ENCODE peak calls at places on chromosomes 5 and 9, in six cellular contexts. C is stomach; Z is upper lobe of right lung; H is gastrocnemius medialis; W is CD8-positive, alpha-beta T cell; O is tibial artery. V is an unnamed sample.

GRCh38 chr9:71663216-71663615 is 105.1 kb downstream of the CEMIP2 start:
- DNase-seq in C (no peak), Z (no peak), H (no peak), W (no peak), O (no peak), V (peak; percentile 45)

GRCh38 chr5:72269411-72269780 is 50.6 kb downstream of the MRPS27 start:
- DNase-seq in C (no peak), Z (no peak), H (no peak), W (no peak), O (no peak), V (no peak)

GRCh38 chr5:150918613-150919012 is 13.8 kb upstream of the ZNF300 start:
- DNase-seq in C (no peak), Z (no peak), H (no peak), W (no peak), O (no peak), V (no peak)

GRCh38 chr9:129406278-129407225 is 214.3 kb downstream of the C9orf50 start:
- DNase-seq in C (peak; percentile 67), Z (no peak), H (no peak), W (no peak), O (no peak), V (no peak)

GRCh38 chr5:109645591-109646236 is 44.0 kb upstream of the MAN2A1 start:
- DNase-seq in C (no peak), Z (no peak), H (no peak), W (no peak), O (no peak), V (no peak)

GRCh38 chr5:123557907-123558306 is 45.9 kb downstream of the CSNK1G3 start:
- DNase-seq in C (no peak), Z (no peak), H (no peak), W (no peak), O (no peak), V (no peak)

GRCh38 chr5:107486489-107486888 is 184.2 kb downstream of the EFNA5 start:
- DNase-seq in C (no peak), Z (no peak), H (no peak), W (no peak), O (no peak), V (no peak)

GRCh38 chr5:150396247-150396646 is 16.5 kb downstream of the CD74 start:
- DNase-seq in C (no peak), Z (no peak), H (no peak), W (no peak), O (no peak), V (no peak)

GRCh38 chr5:54867310-54867944 is 118.0 kb downstream of the ESM1 start:
- DNase-seq in C (no peak), Z (no peak), H (no peak), W (no peak), O (no peak), V (no peak)

GRCh38 chr5:172451771-172452197 is 2.5 kb downstream of the SH3PXD2B start:
- DNase-seq in C (peak; percentile 21), Z (no peak), H (no peak), W (no peak), O (peak; percentile 81), V (no peak)

GRCh38 chr9:81690251-81690851 is 1.0 kb upstream of the TLE1 start:
- DNase-seq in C (peak; percentile 70), Z (peak; percentile 63), H (no peak), W (no peak), O (peak; percentile 25), V (peak; percentile 27)

GRCh38 chr9:120904061-120904998 is 22.3 kb downstream of the TRAF1 start:
- DNase-seq in C (no peak), Z (no peak), H (no peak), W (no peak), O (no peak), V (no peak)

GRCh38 chr9:5947912-5948311 is 57.2 kb downstream of the MLANA start:
- DNase-seq in C (no peak), Z (no peak), H (no peak), W (no peak), O (no peak), V (no peak)
- H3K4me1 ChIP-seq in C (no peaks in the 10 kb centered on the region), Z (no peaks in the 10 kb centered on the region), H (peaks cover 29% of the 10 kb centered on the region), W (peaks cover 16% of the 10 kb centered on the region), O (no peaks in the 10 kb centered on the region), V (peaks cover 22% of the 10 kb centered on the region)

DNA sequence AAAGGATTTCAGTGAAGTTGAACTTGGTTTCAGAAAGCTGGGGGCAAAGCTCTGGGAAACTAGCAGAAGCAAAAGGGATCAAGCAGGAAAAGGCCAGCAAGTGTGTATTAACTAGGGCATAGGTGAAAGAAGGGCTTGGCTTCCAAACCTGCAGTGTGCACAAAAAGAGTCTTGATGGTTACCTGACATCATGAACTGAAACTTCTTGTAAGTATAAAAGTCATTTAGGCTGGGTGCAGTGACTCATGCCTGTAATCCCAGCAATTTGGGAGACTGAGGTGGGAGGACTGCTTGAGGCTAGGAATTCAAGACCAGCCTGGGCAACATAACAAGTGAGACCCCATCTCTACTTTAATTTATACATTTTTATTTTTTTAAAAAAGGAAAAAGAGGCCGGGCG is 216.4 kb downstream of the EPB41L4A start:
- DNase-seq in C (no peak), Z (no peak), H (no peak), W (no peak), O (no peak), V (no peak)
- H3K27ac ChIP-seq in C (no peak overlapping the region), Z (no peak overlapping the region), H (no peak overlapping the region), W (no peak overlapping the region), O (no peak overlapping the region), V (no peak overlapping the region)

GRCh38 chr9:77729177-77729576 is 81.1 kb upstream of the GNA14 start:
- DNase-seq in C (no peak), Z (no peak), H (no peak), W (no peak), O (no peak), V (no peak)
- H3K4me1 ChIP-seq in C (no peaks in the 10 kb centered on the region), Z (no peaks in the 10 kb centered on the region), H (peaks cover 18% of the 10 kb centered on the region), W (no peaks in the 10 kb centered on the region), O (no peaks in the 10 kb centered on the region), V (no peaks in the 10 kb centered on the region)

DNA sequence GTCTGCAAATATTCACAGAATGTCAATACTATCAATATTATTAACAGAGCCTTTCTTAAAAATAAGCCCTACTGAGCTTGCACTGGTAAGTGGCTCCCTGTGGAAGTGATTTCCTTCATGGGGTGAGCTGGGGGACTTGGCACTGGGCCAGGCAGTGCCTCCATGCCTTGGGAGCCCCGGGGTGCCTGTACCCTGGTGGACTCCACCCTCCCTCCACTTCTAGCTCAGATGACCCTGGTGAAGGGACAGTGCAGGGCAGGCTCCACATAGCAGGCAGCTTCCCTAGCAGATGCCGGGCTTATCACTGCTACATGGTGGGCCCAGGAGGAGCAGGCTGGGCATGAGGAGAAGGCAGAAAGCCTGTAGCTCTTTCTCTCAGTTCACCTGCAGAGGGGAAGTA is 119.2 kb downstream of the DCP2 start:
- DNase-seq in C (no peak), Z (no peak), H (no peak), W (no peak), O (no peak), V (no peak)
- H3K27ac ChIP-seq in C (no peak overlapping the region), Z (no peak overlapping the region), H (no peak overlapping the region), W (no peak overlapping the region), O (no peak overlapping the region), V (peak overlapping the region; percentile 11)

DNA sequence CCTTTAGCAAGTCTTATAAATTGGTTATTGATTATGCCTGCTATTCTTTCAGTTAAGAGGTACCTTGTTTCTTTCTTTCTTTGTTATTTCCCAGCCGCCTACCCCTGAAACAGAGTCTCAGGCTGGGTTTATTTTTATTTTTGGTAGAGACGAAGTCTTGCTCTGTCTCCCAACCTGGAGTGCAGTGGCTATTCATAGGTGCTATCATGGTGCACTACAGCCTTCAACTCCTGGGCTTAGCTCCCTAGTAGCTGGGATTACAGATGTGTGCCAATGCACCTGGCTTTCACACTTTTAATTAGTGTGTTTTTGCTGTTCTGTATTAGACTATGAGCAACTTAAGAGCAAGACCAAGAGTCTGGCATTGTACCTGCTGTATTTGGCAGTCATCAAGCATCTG is 14.2 kb downstream of the MAML1 start:
- DNase-seq in C (no peak), Z (no peak), H (no peak), W (no peak), O (no peak), V (no peak)
- H3K4me1 ChIP-seq in C (peaks cover 5% of the 10 kb centered on the region), Z (peaks cover 9% of the 10 kb centered on the region), H (peaks cover 12% of the 10 kb centered on the region), W (peaks cover 5% of the 10 kb centered on the region), O (peaks cover 8% of the 10 kb centered on the region), V (peaks cover 31% of the 10 kb centered on the region)

GRCh38 chr5:148540636-148541035 is 113.7 kb downstream of the HTR4 start:
- DNase-seq in C (no peak), Z (no peak), H (no peak), W (no peak), O (no peak), V (no peak)

GRCh38 chr5:148539851-148540250 is 114.5 kb downstream of the HTR4 start:
- DNase-seq in C (no peak), Z (no peak), H (no peak), W (no peak), O (no peak), V (no peak)

GRCh38 chr5:148532962-148533670 is 121.2 kb downstream of the HTR4 start:
- DNase-seq in C (no peak), Z (no peak), H (no peak), W (no peak), O (no peak), V (no peak)

GRCh38 chr5:148535190-148535589 is 119.1 kb downstream of the HTR4 start:
- DNase-seq in C (no peak), Z (no peak), H (no peak), W (no peak), O (no peak), V (no peak)
- H3K27ac ChIP-seq in C (no peak overlapping the region), Z (no peak overlapping the region), H (no peak overlapping the region), W (no peak overlapping the region), O (no peak overlapping the region), V (no peak overlapping the region)

DNA sequence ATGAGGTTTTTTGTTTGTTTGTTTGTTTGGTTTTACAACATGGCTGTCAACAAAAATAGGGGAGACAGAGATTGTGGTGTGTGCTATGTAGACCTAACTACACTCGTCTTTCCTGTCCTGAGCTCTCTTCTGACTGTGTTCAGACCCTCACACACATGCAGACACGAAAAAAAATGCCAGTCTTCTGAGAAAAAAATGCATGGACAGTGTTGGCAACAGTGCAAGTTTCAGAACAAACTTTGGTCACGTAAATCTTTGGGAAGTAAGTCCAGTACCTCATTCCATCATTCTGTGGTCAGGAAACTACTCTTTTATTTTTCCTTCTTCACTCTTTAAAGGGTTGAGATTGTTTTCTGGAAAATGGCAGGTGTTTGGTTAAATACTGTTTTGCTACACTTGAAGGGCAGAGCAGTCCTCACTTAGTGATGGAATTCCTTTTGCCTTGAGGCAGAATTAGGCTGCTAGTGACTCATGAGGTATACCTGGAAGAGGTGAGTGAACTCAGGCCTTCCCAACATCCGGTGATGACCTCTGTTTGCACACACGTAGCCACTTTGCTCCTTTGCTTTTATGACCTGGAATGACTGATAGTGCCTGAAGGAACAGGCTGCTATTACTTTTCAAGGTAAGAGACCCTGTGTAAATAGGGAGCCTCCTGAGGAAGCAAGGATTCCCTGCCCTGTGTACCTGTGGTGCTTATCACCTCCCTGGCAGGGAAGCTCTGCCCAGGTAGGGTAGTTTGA is 81.6 kb upstream of the TNFAIP8 start:
- DNase-seq in C (no peak), Z (no peak), H (no peak), W (no peak), O (no peak), V (no peak)
- H3K4me1 ChIP-seq in C (peaks cover 54% of the 10 kb centered on the region), Z (peaks cover 34% of the 10 kb centered on the region), H (no peaks in the 10 kb centered on the region), W (peaks cover 79% of the 10 kb centered on the region), O (peaks cover 32% of the 10 kb centered on the region), V (no peaks in the 10 kb centered on the region)